ENCODE peak calls at places on chromosomes 13 and 19, in eight cellular contexts. One of them, this sample, is unnamed.

GRCh38 chr13:39012608-39013007 is 22.0 kb upstream of the STOML3 start:
- DNase-seq in breast epithelium: no peak
- DNase-seq in keratinocyte: no peak
- DNase-seq in RWPE1: no peak
- DNase-seq in A673: peak
- DNase-seq in psoas muscle: no peak
- DNase-seq in OCI-LY7: no peak
- DNase-seq in PC-9: no peak
- DNase-seq in this sample: no peak

GRCh38 chr13:23755040-23755439 is 134.2 kb downstream of the MIPEP start:
- DNase-seq in OCI-LY7: no peak
- DNase-seq in keratinocyte: no peak
- DNase-seq in PC-9: no peak
- DNase-seq in RWPE1: no peak
- DNase-seq in breast epithelium: no peak
- DNase-seq in psoas muscle: no peak
- DNase-seq in A673: no peak
- DNase-seq in this sample: no peak

GRCh38 chr19:10220695-10221094 is 10.4 kb downstream of the S1PR2 start:
- DNase-seq in RWPE1: no peak
- DNase-seq in A673: no peak
- DNase-seq in OCI-LY7: no peak
- DNase-seq in keratinocyte: no peak
- DNase-seq in PC-9: peak
- DNase-seq in breast epithelium: no peak
- DNase-seq in psoas muscle: no peak
- DNase-seq in this sample: no peak

GRCh38 chr19:14381689-14382474 is 638 bp downstream of the ADGRE5 start:
- DNase-seq in keratinocyte: no peak
- DNase-seq in PC-9: peak
- DNase-seq in RWPE1: peak
- DNase-seq in OCI-LY7: peak
- DNase-seq in breast epithelium: no peak
- DNase-seq in A673: peak
- DNase-seq in psoas muscle: peak
- DNase-seq in this sample: peak

GRCh38 chr13:63449549-63449948 is 2033.9 kb upstream of the PCDH20 start:
- DNase-seq in breast epithelium: no peak
- DNase-seq in keratinocyte: no peak
- DNase-seq in RWPE1: no peak
- DNase-seq in A673: peak
- DNase-seq in OCI-LY7: no peak
- DNase-seq in psoas muscle: no peak
- DNase-seq in PC-9: no peak
- DNase-seq in this sample: no peak

GRCh38 chr19:46834121-46834520 is 16.5 kb downstream of the AP2S1 start:
- DNase-seq in A673: peak
- DNase-seq in psoas muscle: no peak
- DNase-seq in RWPE1: no peak
- DNase-seq in OCI-LY7: no peak
- DNase-seq in keratinocyte: no peak
- DNase-seq in breast epithelium: no peak
- DNase-seq in PC-9: no peak
- DNase-seq in this sample: no peak

GRCh38 chr13:112954488-112955270 is 14.3 kb upstream of the MCF2L start:
- DNase-seq in keratinocyte: no peak
- DNase-seq in RWPE1: no peak
- DNase-seq in breast epithelium: no peak
- DNase-seq in PC-9: no peak
- DNase-seq in A673: no peak
- DNase-seq in psoas muscle: no peak
- DNase-seq in OCI-LY7: no peak
- DNase-seq in this sample: no peak

GRCh38 chr13:44523176-44524017 is 52.7 kb downstream of the TSC22D1 start:
- DNase-seq in PC-9: peak
- DNase-seq in keratinocyte: peak
- DNase-seq in RWPE1: peak
- DNase-seq in psoas muscle: no peak
- DNase-seq in breast epithelium: no peak
- DNase-seq in OCI-LY7: no peak
- DNase-seq in A673: peak
- DNase-seq in this sample: no peak

GRCh38 chr19:13215572-13216380 is 65.6 kb downstream of the IER2 start:
- DNase-seq in breast epithelium: no peak
- DNase-seq in A673: no peak
- DNase-seq in psoas muscle: no peak
- DNase-seq in OCI-LY7: no peak
- DNase-seq in PC-9: no peak
- DNase-seq in keratinocyte: no peak
- DNase-seq in RWPE1: peak
- DNase-seq in this sample: peak

GRCh38 chr13:24274452-24274971 is 34.9 kb upstream of the C1QTNF9 start:
- DNase-seq in keratinocyte: no peak
- DNase-seq in PC-9: no peak
- DNase-seq in OCI-LY7: peak
- DNase-seq in RWPE1: no peak
- DNase-seq in A673: peak
- DNase-seq in psoas muscle: no peak
- DNase-seq in breast epithelium: no peak
- DNase-seq in this sample: peak

GRCh38 chr19:12786149-12786870 is 5.0 kb upstream of the JUNB start:
- DNase-seq in PC-9: peak
- DNase-seq in A673: no peak
- DNase-seq in keratinocyte: no peak
- DNase-seq in breast epithelium: peak
- DNase-seq in RWPE1: peak
- DNase-seq in psoas muscle: peak
- DNase-seq in OCI-LY7: no peak
- DNase-seq in this sample: no peak

GRCh38 chr13:104641309-104641708 is 1575.1 kb upstream of the SLC10A2 start:
- DNase-seq in A673: no peak
- DNase-seq in RWPE1: no peak
- DNase-seq in psoas muscle: no peak
- DNase-seq in breast epithelium: no peak
- DNase-seq in PC-9: peak
- DNase-seq in keratinocyte: no peak
- DNase-seq in OCI-LY7: no peak
- DNase-seq in this sample: no peak

GRCh38 chr13:29704648-29705047 is 109.2 kb upstream of the SLC7A1 start:
- DNase-seq in OCI-LY7: no peak
- DNase-seq in breast epithelium: no peak
- DNase-seq in psoas muscle: no peak
- DNase-seq in keratinocyte: no peak
- DNase-seq in A673: no peak
- DNase-seq in PC-9: no peak
- DNase-seq in RWPE1: no peak
- DNase-seq in this sample: no peak

DNA sequence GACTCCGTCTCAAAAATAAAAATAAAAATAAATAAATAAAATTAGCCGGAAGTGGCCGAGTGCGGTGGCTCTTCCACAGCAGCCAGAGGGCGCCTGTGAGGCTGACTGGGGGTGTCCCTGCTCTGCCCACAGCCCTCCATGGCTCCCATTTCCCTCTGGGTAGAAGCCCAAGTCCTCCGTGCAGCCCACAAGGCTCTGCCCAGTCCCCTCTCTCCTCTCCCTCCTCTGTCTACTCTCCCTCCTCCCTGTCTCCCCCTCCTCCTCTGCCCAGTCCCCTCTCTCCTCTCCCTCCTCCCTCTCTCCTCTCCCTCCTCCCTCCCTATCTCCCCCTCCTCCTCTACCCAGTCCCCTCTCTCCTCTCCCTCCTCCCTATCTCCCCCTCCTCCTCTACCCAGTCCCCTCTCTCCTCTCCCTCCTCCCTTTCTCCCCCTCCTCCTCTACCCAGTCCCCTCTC is 20.4 kb downstream of the MISP start:
- DNase-seq in OCI-LY7: peak
- DNase-seq in keratinocyte: no peak
- DNase-seq in A673: peak
- DNase-seq in breast epithelium: no peak
- DNase-seq in PC-9: no peak
- DNase-seq in psoas muscle: peak
- DNase-seq in RWPE1: peak
- DNase-seq in this sample: no peak
- TF ChIP-seq CTCF in OCI-LY7: peak
- TF ChIP-seq CTCF in keratinocyte: peak
- TF ChIP-seq CTCF in A673: peak
- TF ChIP-seq CTCF in breast epithelium: no peak
- TF ChIP-seq CTCF in PC-9: peak
- TF ChIP-seq CTCF in psoas muscle: peak
- TF ChIP-seq CTCF in RWPE1: no peak
- TF ChIP-seq CTCF in this sample: no peak

GRCh38 chr19:43532962-43533545 is at the start of gene ZNF575:
- DNase-seq in A673: peak
- DNase-seq in keratinocyte: no peak
- DNase-seq in breast epithelium: peak
- DNase-seq in OCI-LY7: peak
- DNase-seq in PC-9: peak
- DNase-seq in psoas muscle: peak
- DNase-seq in RWPE1: peak
- DNase-seq in this sample: peak

GRCh38 chr19:43534305-43534612 is 1.3 kb downstream of the ZNF575 start:
- DNase-seq in A673: no peak
- DNase-seq in PC-9: no peak
- DNase-seq in breast epithelium: no peak
- DNase-seq in RWPE1: no peak
- DNase-seq in psoas muscle: no peak
- DNase-seq in keratinocyte: no peak
- DNase-seq in OCI-LY7: no peak
- DNase-seq in this sample: no peak

GRCh38 chr19:43533546-43534304 is 737 bp downstream of the ZNF575 start:
- DNase-seq in psoas muscle: peak
- DNase-seq in keratinocyte: peak
- DNase-seq in PC-9: peak
- DNase-seq in RWPE1: peak
- DNase-seq in OCI-LY7: peak
- DNase-seq in breast epithelium: peak
- DNase-seq in A673: peak
- DNase-seq in this sample: peak

GRCh38 chr19:43532571-43532961 is 422 bp upstream of the ZNF575 start:
- DNase-seq in PC-9: no peak
- DNase-seq in breast epithelium: peak
- DNase-seq in RWPE1: peak
- DNase-seq in A673: no peak
- DNase-seq in psoas muscle: peak
- DNase-seq in keratinocyte: no peak
- DNase-seq in OCI-LY7: peak
- DNase-seq in this sample: peak

GRCh38 chr19:43534811-43535761 is 2.1 kb downstream of the ZNF575 start:
- DNase-seq in psoas muscle: peak
- DNase-seq in PC-9: no peak
- DNase-seq in OCI-LY7: peak
- DNase-seq in RWPE1: no peak
- DNase-seq in keratinocyte: no peak
- DNase-seq in A673: peak
- DNase-seq in breast epithelium: peak
- DNase-seq in this sample: peak
- H3K27ac ChIP-seq in psoas muscle: peak
- H3K27ac ChIP-seq in PC-9: no peak
- H3K27ac ChIP-seq in OCI-LY7: no peak
- H3K27ac ChIP-seq in RWPE1: peak
- H3K27ac ChIP-seq in keratinocyte: no peak
- H3K27ac ChIP-seq in A673: no peak
- H3K27ac ChIP-seq in breast epithelium: peak
- H3K27ac ChIP-seq in this sample: peak

DNA sequence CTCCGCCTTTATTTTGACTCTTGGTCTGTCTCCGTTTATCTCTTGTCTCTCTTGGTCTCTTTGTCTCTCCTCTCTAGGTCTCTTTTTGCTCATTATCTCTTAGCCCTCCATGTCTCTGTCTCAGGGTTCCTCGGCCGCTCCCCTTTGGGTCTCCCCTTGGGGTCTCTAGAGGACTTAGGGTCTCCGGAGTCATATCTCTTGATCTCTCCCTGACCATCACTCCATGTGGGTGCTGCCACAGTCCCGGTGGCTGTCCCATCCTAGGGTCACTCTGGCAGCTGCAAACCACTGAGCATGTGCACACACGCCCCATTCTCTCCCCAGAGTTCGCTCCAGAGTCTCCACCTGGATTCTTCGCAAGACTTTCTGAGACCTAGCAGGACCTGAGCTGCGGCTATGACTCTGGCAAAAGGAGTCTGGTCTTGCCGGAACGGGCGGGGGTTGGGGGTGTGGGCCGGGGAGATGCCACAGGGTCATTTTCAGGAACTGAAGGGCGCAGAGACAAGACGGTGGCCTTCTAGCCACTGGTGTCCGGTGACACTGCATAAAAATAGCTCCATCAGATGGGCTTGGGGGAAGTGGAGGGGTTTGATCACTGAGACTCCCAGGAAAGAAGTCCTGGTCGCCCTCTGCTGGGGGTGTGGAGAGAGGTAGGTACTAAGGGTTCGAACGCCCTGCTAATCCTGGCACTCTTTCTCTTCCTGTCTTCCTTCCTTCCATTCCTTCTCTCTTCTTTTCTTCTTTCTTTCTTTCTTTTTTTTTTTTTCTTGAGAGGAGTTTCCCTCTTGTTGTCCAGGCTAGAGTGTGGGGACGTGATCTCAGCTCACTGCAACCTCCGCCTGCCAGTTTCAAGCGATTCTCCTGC is 1.2 kb upstream of the KCNA7 start:
- DNase-seq in RWPE1: no peak
- DNase-seq in PC-9: no peak
- DNase-seq in A673: peak
- DNase-seq in psoas muscle: peak
- DNase-seq in keratinocyte: no peak
- DNase-seq in breast epithelium: no peak
- DNase-seq in OCI-LY7: peak
- DNase-seq in this sample: no peak
- TF ChIP-seq CTCF in RWPE1: peak
- TF ChIP-seq CTCF in PC-9: peak
- TF ChIP-seq CTCF in A673: peak
- TF ChIP-seq CTCF in psoas muscle: peak
- TF ChIP-seq CTCF in keratinocyte: peak
- TF ChIP-seq CTCF in breast epithelium: no peak
- TF ChIP-seq CTCF in OCI-LY7: peak
- TF ChIP-seq CTCF in this sample: no peak

DNA sequence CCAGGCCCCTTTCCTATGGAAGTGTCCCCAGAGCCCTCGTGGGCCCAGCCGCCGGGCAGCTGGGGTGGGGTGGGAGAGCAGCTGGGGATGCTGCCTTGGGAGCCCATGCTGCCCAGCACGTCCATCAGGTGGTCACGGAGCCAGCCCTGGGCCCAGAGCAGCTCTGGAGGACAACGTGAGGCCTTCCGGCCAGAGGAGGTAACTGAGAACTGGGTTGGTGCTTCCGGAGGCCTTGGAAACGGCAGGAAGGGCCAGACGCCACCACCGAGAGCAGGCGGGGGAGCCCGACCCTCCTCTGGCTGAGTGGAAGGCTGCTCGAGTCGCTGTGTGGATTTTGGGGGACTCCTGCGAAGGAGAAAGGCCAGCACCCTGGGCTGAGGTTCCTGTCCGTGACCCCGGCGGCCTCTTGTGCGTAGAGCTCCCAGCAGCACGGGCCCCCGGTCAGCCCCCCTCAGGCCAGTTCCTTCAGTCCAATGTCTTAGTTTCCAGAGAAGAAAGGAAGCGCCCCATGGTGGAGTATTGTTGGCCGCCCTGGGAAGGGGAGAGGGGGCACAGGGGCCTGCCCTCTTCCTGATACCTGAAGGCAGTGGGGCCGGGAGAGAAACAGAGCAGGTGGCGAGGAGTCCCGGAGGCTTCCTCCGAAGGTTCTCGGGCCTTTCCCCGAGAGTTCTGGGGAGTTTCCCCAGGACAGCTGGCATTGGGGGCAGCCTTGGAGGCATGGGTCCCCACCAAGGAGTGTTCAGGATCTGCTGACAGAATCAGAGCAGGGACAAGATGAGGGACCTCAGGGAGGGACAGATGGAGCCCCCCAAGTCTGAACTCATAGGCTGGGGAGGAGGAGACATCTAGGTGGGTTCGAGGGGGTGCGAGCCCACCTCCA is 68.8 kb downstream of the MLLT1 start:
- DNase-seq in PC-9: no peak
- DNase-seq in psoas muscle: peak
- DNase-seq in RWPE1: no peak
- DNase-seq in breast epithelium: no peak
- DNase-seq in A673: no peak
- DNase-seq in OCI-LY7: no peak
- DNase-seq in keratinocyte: no peak
- DNase-seq in this sample: no peak
- H3K27ac ChIP-seq in PC-9: no peak
- H3K27ac ChIP-seq in psoas muscle: no peak
- H3K27ac ChIP-seq in RWPE1: peak
- H3K27ac ChIP-seq in breast epithelium: peak
- H3K27ac ChIP-seq in A673: no peak
- H3K27ac ChIP-seq in OCI-LY7: no peak
- H3K27ac ChIP-seq in keratinocyte: no peak
- H3K27ac ChIP-seq in this sample: no peak

This sample was measured in CD4-positive, alpha-beta T cell.